ENCODE peak calls at places on chromosomes 12 and 14, in five cellular contexts. K, A, Y, B and P are unnamed samples.

GRCh38 chr12:109512608-109513007 is 35.2 kb downstream of the UBE3B start:
- DNase-seq in K (no peak), A (no peak), Y (no peak), B (no peak), P (no peak)

GRCh38 chr14:35404496-35405303 is at the start of gene NFKBIA:
- DNase-seq in K (peak; percentile 95), A (peak; percentile 80), Y (peak; percentile 90), B (peak; percentile 51), P (peak; percentile 63)

GRCh38 chr12:80912906-80913769 is 24.6 kb downstream of the LIN7A start:
- DNase-seq in K (no peak), A (no peak), Y (peak; percentile 79), B (no peak), P (no peak)

GRCh38 chr12:4119157-4119761 is 154.3 kb upstream of the CCND2 start:
- DNase-seq in K (no peak), A (no peak), Y (no peak), B (no peak), P (no peak)

GRCh38 chr14:74964787-74965769 is 9.7 kb upstream of the PGF start:
- DNase-seq in K (no peak), A (no peak), Y (no peak), B (no peak), P (no peak)

GRCh38 chr12:21759737-21760136 is 14.8 kb downstream of the KCNJ8 start:
- DNase-seq in K (no peak), A (no peak), Y (no peak), B (no peak), P (no peak)

GRCh38 chr14:56794088-56794556 is 16.2 kb downstream of the OTX2 start:
- DNase-seq in K (no peak), A (no peak), Y (peak; percentile 84), B (no peak), P (no peak)

GRCh38 chr12:119613319-119613936 is 19.9 kb downstream of the TMEM233 start:
- DNase-seq in K (no peak), A (no peak), Y (no peak), B (no peak), P (no peak)

GRCh38 chr12:119314290-119314689 is 20.2 kb upstream of the CCDC60 start:
- DNase-seq in K (no peak), A (no peak), Y (no peak), B (no peak), P (no peak)

GRCh38 chr14:34258318-34258717 is 203.7 kb downstream of the SPTSSA start:
- DNase-seq in K (peak; percentile 34), A (no peak), Y (no peak), B (no peak), P (no peak)

GRCh38 chr14:68084256-68084655 is 264.7 kb downstream of the RAD51B start:
- DNase-seq in K (no peak), A (no peak), Y (peak; percentile 36), B (no peak), P (no peak)

GRCh38 chr12:118102070-118102469 is 1.7 kb downstream of the VSIG10 start:
- DNase-seq in K (no peak), A (no peak), Y (peak; percentile 93), B (no peak), P (no peak)

GRCh38 chr12:48862691-48863090 is 3.0 kb downstream of the RND1 start:
- DNase-seq in K (no peak), A (no peak), Y (no peak), B (no peak), P (no peak)

GRCh38 chr14:50035214-50035613 is 81.2 kb downstream of the VCPKMT start:
- DNase-seq in K (no peak), A (no peak), Y (no peak), B (no peak), P (no peak)

GRCh38 chr14:31947680-31948580 is 129.2 kb upstream of the ARHGAP5 start:
- DNase-seq in K (peak; percentile 32), A (no peak), Y (no peak), B (no peak), P (no peak)

GRCh38 chr14:74290415-74290814 is 12.3 kb downstream of the ABCD4 start:
- DNase-seq in K (peak; percentile 46), A (no peak), Y (peak; percentile 67), B (no peak), P (no peak)

GRCh38 chr12:122123051-122123760 is 44.6 kb downstream of the MLXIP start:
- DNase-seq in K (peak; percentile 90), A (peak; percentile 84), Y (peak; percentile 84), B (no peak), P (no peak)

GRCh38 chr14:84544486-84544885 is 985.5 kb upstream of the FLRT2 start:
- DNase-seq in K (no peak), A (no peak), Y (no peak), B (no peak), P (no peak)

GRCh38 chr12:50639721-50640120 is 124.2 kb upstream of the ATF1 start:
- DNase-seq in K (no peak), A (no peak), Y (no peak), B (no peak), P (no peak)

GRCh38 chr12:62006076-62006732 is 254.0 kb upstream of the USP15 start:
- DNase-seq in K (peak; percentile 78), A (peak; percentile 32), Y (peak; percentile 61), B (no peak), P (no peak)

GRCh38 chr14:74763803-74764531 is 851 bp downstream of the YLPM1 start:
- DNase-seq in K (peak; percentile 50), A (no peak), Y (peak; percentile 53), B (no peak), P (no peak)

GRCh38 chr12:124213606-124214347 is 81.1 kb upstream of the RFLNA start:
- DNase-seq in K (no peak), A (no peak), Y (no peak), B (no peak), P (no peak)

GRCh38 chr14:99077844-99078236 is 194.2 kb downstream of the BCL11B start:
- DNase-seq in K (no peak), A (no peak), Y (no peak), B (no peak), P (no peak)

GRCh38 chr14:26137161-26137560 is 460.7 kb downstream of the NOVA1 start:
- DNase-seq in K (no peak), A (no peak), Y (no peak), B (no peak), P (no peak)

GRCh38 chr12:82554529-82554928 is 132.2 kb upstream of the TMTC2 start:
- DNase-seq in K (no peak), A (no peak), Y (no peak), B (no peak), P (no peak)

GRCh38 chr14:51848120-51848519 is 12.3 kb upstream of the GNG2 start:
- DNase-seq in K (no peak), A (no peak), Y (no peak), B (no peak), P (no peak)

GRCh38 chr14:51846631-51847488 is 13.6 kb upstream of the GNG2 start:
- DNase-seq in K (peak; percentile 3), A (peak; percentile 87), Y (peak; percentile 89), B (peak; percentile 36), P (no peak)

GRCh38 chr14:51845811-51846210 is 14.6 kb upstream of the GNG2 start:
- DNase-seq in K (no peak), A (no peak), Y (no peak), B (no peak), P (no peak)

GRCh38 chr14:51849095-51849494 is 11.3 kb upstream of the GNG2 start:
- DNase-seq in K (no peak), A (no peak), Y (no peak), B (no peak), P (no peak)

GRCh38 chr14:51847489-51847796 is 13.0 kb upstream of the GNG2 start:
- DNase-seq in K (no peak), A (no peak), Y (no peak), B (no peak), P (no peak)
- H3K4me3 ChIP-seq in K (no peak overlapping the region), A (no peak overlapping the region), Y (no peak overlapping the region), B (no peak overlapping the region), P (no peak overlapping the region)

GRCh38 chr14:54882521-54882920 is 20.1 kb downstream of the GCH1 start:
- DNase-seq in K (no peak), A (no peak), Y (no peak), B (no peak), P (no peak)
- H3K4me3 ChIP-seq in K (peak overlapping the region; percentile 80), A (no peak overlapping the region), Y (no peak overlapping the region), B (peak overlapping the region; percentile 70), P (no peak overlapping the region)

GRCh38 chr12:100186071-100186470 is 14.5 kb upstream of the ACTR6 start:
- DNase-seq in K (no peak), A (no peak), Y (no peak), B (no peak), P (no peak)

GRCh38 chr12:100187857-100188519 is 12.6 kb upstream of the ACTR6 start:
- DNase-seq in K (no peak), A (no peak), Y (no peak), B (no peak), P (no peak)

GRCh38 chr12:100187068-100187467 is 13.5 kb upstream of the ACTR6 start:
- DNase-seq in K (no peak), A (no peak), Y (no peak), B (no peak), P (no peak)

GRCh38 chr12:100184549-100184948 is 16.1 kb upstream of the ACTR6 start:
- DNase-seq in K (peak; percentile 19), A (no peak), Y (no peak), B (no peak), P (no peak)

DNA sequence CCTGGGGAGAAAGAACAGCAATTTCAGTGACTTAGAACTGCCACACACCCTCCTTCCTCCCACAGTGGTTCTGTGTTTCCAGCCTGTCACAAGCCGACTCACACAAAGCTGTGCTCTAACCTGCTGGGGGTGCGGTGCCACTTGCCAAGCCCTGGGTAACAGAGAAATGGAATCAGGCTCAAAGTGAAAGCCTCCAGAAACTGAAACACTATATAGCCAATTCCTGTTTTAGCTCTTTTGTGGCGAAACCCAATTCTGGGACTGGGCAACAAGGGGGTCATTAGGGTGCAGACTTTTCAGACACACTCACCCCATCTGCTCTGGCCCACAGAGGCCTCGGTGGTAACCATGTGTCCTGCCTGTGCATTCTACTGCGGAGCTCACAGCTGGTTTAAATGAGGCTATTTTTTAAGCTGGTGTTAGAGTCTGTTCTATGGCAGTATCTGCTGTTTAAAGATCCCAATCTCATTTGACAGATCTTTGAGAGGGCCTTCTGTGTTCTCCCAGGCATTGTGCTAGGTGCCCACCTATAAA is 15.2 kb upstream of the ACTR6 start:
- DNase-seq in K (peak; percentile 10), A (no peak), Y (no peak), B (no peak), P (no peak)
- H3K4me3 ChIP-seq in K (peak overlapping the region; percentile 63), A (no peak overlapping the region), Y (no peak overlapping the region), B (peak overlapping the region; percentile 28), P (no peak overlapping the region)

DNA sequence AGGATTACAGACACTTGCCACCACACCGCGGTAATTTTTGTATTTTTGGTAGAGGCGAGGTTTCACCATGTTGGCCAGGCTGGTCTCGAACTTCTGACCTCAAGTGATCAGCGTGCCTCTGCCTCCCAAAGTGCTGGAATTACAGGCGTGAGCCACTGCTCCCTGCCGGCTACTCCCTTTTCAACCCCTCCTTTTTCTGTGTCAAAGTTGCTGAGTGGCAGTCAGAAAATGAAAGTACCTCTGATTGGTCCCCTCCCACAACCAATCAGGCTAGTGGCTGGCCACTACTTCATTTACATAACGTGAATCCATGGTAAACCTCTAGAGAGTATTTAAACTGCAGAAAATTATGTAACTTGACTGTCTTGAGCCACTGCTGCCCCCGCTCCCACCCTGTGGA is 5.9 kb downstream of the RESF1 start:
- DNase-seq in K (no peak), A (no peak), Y (peak; percentile 51), B (no peak), P (no peak)
- H3K4me3 ChIP-seq in K (no peak overlapping the region), A (no peak overlapping the region), Y (no peak overlapping the region), B (no peak overlapping the region), P (no peak overlapping the region)